ENCODE peak calls at places on chromosomes 1 and 21, in six cellular contexts. T, E, J, R, O and G are unnamed samples.

GRCh38 chr21:33559813-33560212 is 17.0 kb downstream of the SON start:
- DNase-seq in T (no peak), E (no peak), J (no peak), R (no peak), O (no peak), G (no peak)

GRCh38 chr1:28371011-28371378 is 1.5 kb downstream of the PHACTR4 start:
- DNase-seq in T (no peak), E (no peak), J (peak; percentile 17), R (no peak), O (no peak), G (no peak)

GRCh38 chr1:161738627-161739287 is 10.8 kb upstream of the DUSP12 start:
- DNase-seq in T (peak; percentile 85), E (peak; percentile 95), J (peak; percentile 91), R (no peak), O (peak; percentile 85), G (peak; percentile 68)

GRCh38 chr1:237851209-237851845 is 39.4 kb downstream of the ZP4 start:
- DNase-seq in T (no peak), E (peak; percentile 55), J (peak; percentile 48), R (no peak), O (no peak), G (peak; percentile 61)

GRCh38 chr21:35428041-35428400 is 378.9 kb upstream of the RUNX1 start:
- DNase-seq in T (no peak), E (no peak), J (peak; percentile 43), R (no peak), O (peak; percentile 21), G (peak; percentile 5)

GRCh38 chr1:170592591-170593111 is 60.7 kb downstream of the GORAB start:
- DNase-seq in T (no peak), E (no peak), J (no peak), R (no peak), O (no peak), G (no peak)

GRCh38 chr1:167795810-167796740 is 74.3 kb downstream of the MPZL1 start:
- DNase-seq in T (no peak), E (no peak), J (peak; percentile 71), R (no peak), O (peak; percentile 54), G (peak; percentile 68)

GRCh38 chr1:102852583-102852982 is 255.7 kb downstream of the COL11A1 start:
- DNase-seq in T (no peak), E (no peak), J (no peak), R (no peak), O (peak; percentile 80), G (no peak)

GRCh38 chr21:24148461-24148860 is 1458.8 kb downstream of the MRPL39 start:
- DNase-seq in T (no peak), E (no peak), J (no peak), R (no peak), O (no peak), G (no peak)

GRCh38 chr1:38789498-38790169 is 69.9 kb downstream of the RRAGC start:
- DNase-seq in T (no peak), E (no peak), J (no peak), R (peak; percentile 1), O (no peak), G (no peak)

GRCh38 chr21:41635874-41636273 is 127.9 kb upstream of the TMPRSS2 start:
- DNase-seq in T (no peak), E (no peak), J (no peak), R (no peak), O (no peak), G (no peak)

GRCh38 chr1:89939059-89939570 is 55.8 kb upstream of the ZNF326 start:
- DNase-seq in T (no peak), E (no peak), J (no peak), R (no peak), O (no peak), G (no peak)

GRCh38 chr1:30374400-30375070 is 348.9 kb downstream of the MATN1 start:
- DNase-seq in T (no peak), E (no peak), J (no peak), R (peak; percentile 55), O (no peak), G (no peak)

GRCh38 chr1:48955774-48956173 is 179.1 kb upstream of the BEND5 start:
- DNase-seq in T (no peak), E (no peak), J (no peak), R (no peak), O (no peak), G (no peak)

GRCh38 chr1:73593804-73594203 is 604.2 kb downstream of the LRRIQ3 start:
- DNase-seq in T (no peak), E (no peak), J (no peak), R (no peak), O (peak; percentile 5), G (no peak)

GRCh38 chr1:208141793-208142192 is 102.4 kb downstream of the PLXNA2 start:
- DNase-seq in T (no peak), E (no peak), J (no peak), R (no peak), O (no peak), G (peak; percentile 12)

GRCh38 chr1:103561612-103562395 is 9.6 kb upstream of the AMY2B start:
- DNase-seq in T (peak; percentile 12), E (peak; percentile 38), J (peak; percentile 73), R (no peak), O (peak; percentile 3), G (no peak)

GRCh38 chr1:4081806-4082645 is 182.0 kb upstream of the C1orf174 start:
- DNase-seq in T (no peak), E (no peak), J (no peak), R (peak; percentile 66), O (no peak), G (no peak)

GRCh38 chr1:98102369-98103030 is 181.7 kb upstream of the DPYD start:
- DNase-seq in T (no peak), E (no peak), J (peak; percentile 45), R (no peak), O (peak; percentile 59), G (peak; percentile 46)

GRCh38 chr1:72918939-72919338 is 636.6 kb upstream of the NEGR1 start:
- DNase-seq in T (no peak), E (no peak), J (no peak), R (no peak), O (no peak), G (no peak)

GRCh38 chr1:175572932-175573871 is 170.2 kb downstream of the TNR start:
- DNase-seq in T (no peak), E (no peak), J (no peak), R (no peak), O (no peak), G (no peak)

GRCh38 chr1:59999006-59999405 is 72.4 kb upstream of the CYP2J2 start:
- DNase-seq in T (no peak), E (no peak), J (no peak), R (no peak), O (no peak), G (no peak)

GRCh38 chr21:17613242-17613676 is 558 bp upstream of the BTG3 start:
- DNase-seq in T (no peak), E (no peak), J (peak; percentile 42), R (peak; percentile 76), O (peak; percentile 49), G (peak; percentile 12)

GRCh38 chr1:24828887-24829192 is 83.6 kb downstream of the CLIC4 start:
- DNase-seq in T (no peak), E (no peak), J (no peak), R (no peak), O (no peak), G (no peak)

GRCh38 chr1:92736395-92736794 is 48.5 kb downstream of the EVI5 start:
- DNase-seq in T (no peak), E (peak; percentile 44), J (peak; percentile 65), R (no peak), O (no peak), G (no peak)

GRCh38 chr1:226939439-226940028 is 560 bp upstream of the COQ8A start:
- DNase-seq in T (no peak), E (no peak), J (no peak), R (peak; percentile 86), O (peak; percentile 67), G (no peak)

GRCh38 chr1:63949965-63950364 is 176.1 kb downstream of the ROR1 start:
- DNase-seq in T (no peak), E (no peak), J (peak; percentile 63), R (no peak), O (peak; percentile 70), G (no peak)
- H3K4me3 ChIP-seq in T (no peak overlapping the region), E (no peak overlapping the region), J (no peak overlapping the region), R (peak overlapping the region; percentile 51), O (no peak overlapping the region), G (no peak overlapping the region)

DNA sequence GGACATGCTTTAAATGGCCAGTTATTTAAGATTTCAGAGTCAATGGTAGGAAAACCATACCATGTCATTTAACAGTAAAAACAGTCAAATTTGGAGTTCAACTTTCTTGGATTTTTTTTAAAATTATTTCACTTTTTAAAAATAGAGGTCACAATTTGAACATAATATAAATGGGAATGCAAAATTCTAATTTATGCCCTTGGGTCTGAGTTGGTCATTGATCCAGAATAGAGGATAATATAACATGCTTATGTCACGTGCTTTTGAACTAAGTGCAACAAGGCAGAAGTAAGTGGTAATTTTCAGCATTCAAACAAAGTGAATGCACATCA is 113.1 kb upstream of the SLC35F3 start:
- DNase-seq in T (no peak), E (no peak), J (no peak), R (no peak), O (no peak), G (no peak)
- TF ChIP-seq CTCF in T (no peak), E (no peak), J (no peak), R (peak; percentile 41), O (no peak), G (no peak)

DNA sequence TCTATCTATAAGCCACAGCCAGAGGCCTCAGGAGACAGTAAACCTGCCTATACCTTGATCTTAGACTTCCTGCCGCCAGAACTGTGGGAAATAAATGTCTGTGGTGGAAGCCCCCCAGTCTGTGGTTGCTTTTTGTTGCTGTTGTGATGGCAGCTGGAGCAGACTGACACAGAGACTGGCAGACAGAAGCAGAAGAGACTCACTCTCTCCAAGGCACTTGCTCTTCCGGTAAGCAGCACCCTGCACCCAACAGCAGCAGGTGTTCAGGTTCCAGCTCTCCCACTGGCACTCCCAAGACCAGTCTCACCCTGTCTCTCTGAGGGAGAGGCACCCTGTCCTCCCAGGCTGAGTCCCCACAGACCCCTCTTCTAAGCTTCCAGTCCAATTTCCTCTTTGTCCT is 297.5 kb downstream of the TTLL7 start:
- DNase-seq in T (no peak), E (no peak), J (no peak), R (no peak), O (no peak), G (no peak)
- H3K4me3 ChIP-seq in T (no peak overlapping the region), E (no peak overlapping the region), J (no peak overlapping the region), R (no peak overlapping the region), O (no peak overlapping the region), G (no peak overlapping the region)

GRCh38 chr21:42744520-42745445 is 91.4 kb downstream of the PDE9A start:
- DNase-seq in T (no peak), E (no peak), J (no peak), R (no peak), O (no peak), G (no peak)

GRCh38 chr21:42745511-42746239 is 92.3 kb downstream of the PDE9A start:
- DNase-seq in T (no peak), E (no peak), J (no peak), R (no peak), O (no peak), G (no peak)

GRCh38 chr21:42746593-42747266 is 93.3 kb downstream of the PDE9A start:
- DNase-seq in T (no peak), E (no peak), J (no peak), R (no peak), O (no peak), G (no peak)

GRCh38 chr21:42747267-42747701 is 93.9 kb downstream of the PDE9A start:
- DNase-seq in T (no peak), E (no peak), J (no peak), R (no peak), O (no peak), G (no peak)

DNA sequence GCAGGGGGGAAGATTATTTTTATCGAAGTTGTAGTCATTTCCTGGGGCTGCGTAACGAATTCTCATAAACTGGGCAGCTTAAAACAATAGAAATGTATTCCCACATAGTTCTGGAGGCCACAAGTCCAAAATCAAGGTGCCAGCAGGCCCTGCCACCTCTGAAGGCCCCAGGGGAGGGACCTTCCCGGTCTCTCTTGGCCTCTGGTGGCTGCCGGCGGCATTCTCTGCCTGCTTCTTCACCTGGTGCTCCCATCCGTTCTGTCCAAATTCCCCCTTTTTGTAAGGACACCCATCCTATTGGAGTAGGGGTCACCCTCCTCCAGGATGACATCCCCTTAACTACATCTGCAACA is 92.8 kb downstream of the PDE9A start:
- DNase-seq in T (no peak), E (no peak), J (no peak), R (no peak), O (no peak), G (no peak)
- TF ChIP-seq CTCF in T (no peak), E (no peak), J (no peak), R (no peak), O (no peak), G (no peak)